ENCODE peak calls at places on chromosomes 16 and 17, in five cellular contexts. Q, G, Z, H and V are unnamed samples.

GRCh38 chr16:22220076-22220453 is 14.0 kb downstream of the EEF2K start:
- DNase-seq in H (peak; percentile 66), Z (no peak), Q (no peak), G (no peak), V (no peak)

GRCh38 chr17:80855968-80856862 is 135.4 kb upstream of the CHMP6 start:
- DNase-seq in H (no peak), G (no peak), Q (peak; percentile 93), Z (no peak), V (no peak)

GRCh38 chr17:20996724-20997615 is 45.8 kb downstream of the USP22 start:
- DNase-seq in H (no peak), G (no peak), Q (no peak), Z (no peak), V (no peak)

GRCh38 chr16:87274808-87275207 is 42.4 kb downstream of the C16orf95 start:
- DNase-seq in Z (no peak), G (no peak), H (no peak), Q (no peak), V (no peak)

GRCh38 chr17:17994271-17994670 is 21.6 kb downstream of the DRC3 start:
- DNase-seq in G (no peak), Z (no peak), H (peak; percentile 37), Q (peak; percentile 5), V (no peak)

GRCh38 chr17:83055911-83056582 is 23.4 kb upstream of the METRNL start:
- DNase-seq in Q (no peak), G (peak; percentile 40), Z (no peak), H (no peak), V (no peak)

GRCh38 chr16:14489460-14489859 is 140.6 kb downstream of the PARN start:
- DNase-seq in Q (no peak), H (no peak), G (no peak), Z (no peak), V (no peak)

GRCh38 chr17:44902135-44902760 is 3.0 kb upstream of the EFTUD2 start:
- DNase-seq in Z (no peak), Q (no peak), G (peak; percentile 36), H (no peak), V (no peak)

GRCh38 chr16:2015117-2015946 is 4.3 kb upstream of the NPW start:
- DNase-seq in Z (no peak), Q (no peak), G (no peak), H (no peak), V (no peak)

GRCh38 chr16:83953796-83954576 is 946 bp downstream of the OSGIN1 start:
- DNase-seq in Z (no peak), H (no peak), Q (no peak), G (no peak), V (no peak)

GRCh38 chr17:80832888-80833583 is 158.6 kb upstream of the CHMP6 start:
- DNase-seq in Z (peak; percentile 21), H (peak; percentile 78), Q (peak; percentile 87), G (no peak), V (peak; percentile 66)

GRCh38 chr16:75591001-75591852 is 25.0 kb downstream of the GABARAPL2 start:
- DNase-seq in Q (no peak), H (peak; percentile 45), Z (no peak), G (no peak), V (no peak)

GRCh38 chr16:5615868-5616642 is 518.5 kb upstream of the EEF2KMT start:
- DNase-seq in Z (peak; percentile 33), G (peak; percentile 55), Q (no peak), H (peak; percentile 28), V (peak; percentile 11)

GRCh38 chr17:13609953-13610352 is 8.2 kb upstream of the HS3ST3A1 start:
- DNase-seq in Z (no peak), Q (no peak), G (no peak), H (no peak), V (no peak)

GRCh38 chr16:11613381-11614303 is 26.9 kb upstream of the LITAF start:
- DNase-seq in Q (no peak), H (peak; percentile 33), Z (no peak), G (peak; percentile 70), V (no peak)

GRCh38 chr16:66116163-66116792 is 250.2 kb upstream of the CDH5 start:
- DNase-seq in H (no peak), Q (no peak), G (no peak), Z (no peak), V (no peak)

GRCh38 chr17:74452027-74452840 is 14.2 kb upstream of the CD300A start:
- DNase-seq in G (no peak), Z (no peak), Q (no peak), H (no peak), V (no peak)

GRCh38 chr16:87597324-87597830 is 4.9 kb upstream of the JPH3 start:
- DNase-seq in H (no peak), G (no peak), Z (no peak), Q (no peak), V (no peak)

GRCh38 chr16:16137110-16137509 is 86.2 kb downstream of the ABCC6 start:
- DNase-seq in G (no peak), Z (no peak), H (no peak), Q (no peak), V (no peak)

GRCh38 chr17:57946798-57947358 is 8.3 kb downstream of the CUEDC1 start:
- DNase-seq in Q (peak; percentile 11), G (peak; percentile 63), Z (no peak), H (peak; percentile 32), V (no peak)

GRCh38 chr17:49399995-49400394 is 14.7 kb downstream of the PHB1 start:
- DNase-seq in Q (no peak), Z (no peak), G (no peak), H (no peak), V (no peak)

GRCh38 chr17:2309338-2310143 is 5.8 kb downstream of the SRR start:
- DNase-seq in G (peak; percentile 75), H (no peak), Q (no peak), Z (no peak), V (no peak)